ENCODE peak calls at places on chromosomes 2 and 18, in six cellular contexts. One of them, this sample, is unnamed.
A peak's percentile ranks its signal among the peaks of the same experiment; 100 is the strongest.

GRCh38 chr2:201781583-201782051 is 884 bp upstream of the ALS2 start:
- DNase-seq in tibial nerve: no peak
- DNase-seq in sigmoid colon: peak; percentile 69
- DNase-seq in Peyer's patch: no peak
- DNase-seq in right lobe of liver: peak; percentile 58
- DNase-seq in heart right ventricle: no peak
- DNase-seq in this sample: no peak

GRCh38 chr2:207469380-207469779 is 60.4 kb upstream of the CREB1 start:
- DNase-seq in tibial nerve: no peak
- DNase-seq in sigmoid colon: no peak
- DNase-seq in Peyer's patch: no peak
- DNase-seq in right lobe of liver: no peak
- DNase-seq in heart right ventricle: no peak
- DNase-seq in this sample: no peak

GRCh38 chr2:106278477-106278876 is 84.4 kb upstream of the UXS1 start:
- DNase-seq in tibial nerve: no peak
- DNase-seq in sigmoid colon: no peak
- DNase-seq in Peyer's patch: no peak
- DNase-seq in right lobe of liver: no peak
- DNase-seq in heart right ventricle: no peak
- DNase-seq in this sample: no peak

GRCh38 chr2:38875227-38875575 is 533 bp downstream of the DHX57 start:
- DNase-seq in tibial nerve: no peak
- DNase-seq in sigmoid colon: no peak
- DNase-seq in Peyer's patch: no peak
- DNase-seq in right lobe of liver: no peak
- DNase-seq in heart right ventricle: no peak
- DNase-seq in this sample: no peak

GRCh38 chr2:128503358-128504241 is 184.9 kb upstream of the HS6ST1 start:
- DNase-seq in tibial nerve: no peak
- DNase-seq in sigmoid colon: no peak
- DNase-seq in Peyer's patch: no peak
- DNase-seq in right lobe of liver: no peak
- DNase-seq in heart right ventricle: no peak
- DNase-seq in this sample: no peak

GRCh38 chr2:53347219-53347618 is 420.4 kb upstream of the CHAC2 start:
- DNase-seq in tibial nerve: no peak
- DNase-seq in sigmoid colon: no peak
- DNase-seq in Peyer's patch: no peak
- DNase-seq in right lobe of liver: no peak
- DNase-seq in heart right ventricle: no peak
- DNase-seq in this sample: no peak

GRCh38 chr18:29712785-29713184 is 1329.8 kb downstream of the DSC3 start:
- DNase-seq in tibial nerve: no peak
- DNase-seq in sigmoid colon: no peak
- DNase-seq in Peyer's patch: no peak
- DNase-seq in right lobe of liver: no peak
- DNase-seq in heart right ventricle: no peak
- DNase-seq in this sample: no peak

GRCh38 chr2:187615364-187615763 is 61.1 kb upstream of the TFPI start:
- DNase-seq in tibial nerve: no peak
- DNase-seq in sigmoid colon: no peak
- DNase-seq in Peyer's patch: no peak
- DNase-seq in right lobe of liver: no peak
- DNase-seq in heart right ventricle: no peak
- DNase-seq in this sample: no peak

GRCh38 chr2:165593081-165593480 is 123.6 kb downstream of the CSRNP3 start:
- DNase-seq in tibial nerve: no peak
- DNase-seq in sigmoid colon: no peak
- DNase-seq in Peyer's patch: no peak
- DNase-seq in right lobe of liver: no peak
- DNase-seq in heart right ventricle: no peak
- DNase-seq in this sample: no peak

GRCh38 chr18:3715223-3716080 is 265.5 kb downstream of the TGIF1 start:
- DNase-seq in tibial nerve: no peak
- DNase-seq in sigmoid colon: no peak
- DNase-seq in Peyer's patch: no peak
- DNase-seq in right lobe of liver: no peak
- DNase-seq in heart right ventricle: no peak
- DNase-seq in this sample: no peak

GRCh38 chr2:46915281-46915810 is at the start of gene MCFD2:
- DNase-seq in tibial nerve: no peak
- DNase-seq in sigmoid colon: peak; percentile 81
- DNase-seq in Peyer's patch: no peak
- DNase-seq in right lobe of liver: peak; percentile 53
- DNase-seq in heart right ventricle: peak; percentile 72
- DNase-seq in this sample: peak; percentile 80

GRCh38 chr2:240895656-240896388 is at the start of gene MAB21L4:
- DNase-seq in tibial nerve: no peak
- DNase-seq in sigmoid colon: no peak
- DNase-seq in Peyer's patch: no peak
- DNase-seq in right lobe of liver: no peak
- DNase-seq in heart right ventricle: no peak
- DNase-seq in this sample: no peak

GRCh38 chr2:100422320-100422719 is 4.9 kb upstream of the CHST10 start:
- DNase-seq in tibial nerve: no peak
- DNase-seq in sigmoid colon: no peak
- DNase-seq in Peyer's patch: no peak
- DNase-seq in right lobe of liver: no peak
- DNase-seq in heart right ventricle: no peak
- DNase-seq in this sample: no peak

GRCh38 chr2:3738454-3738853 is 35.1 kb downstream of the DCDC2C start:
- DNase-seq in tibial nerve: no peak
- DNase-seq in sigmoid colon: no peak
- DNase-seq in Peyer's patch: no peak
- DNase-seq in right lobe of liver: no peak
- DNase-seq in heart right ventricle: no peak
- DNase-seq in this sample: no peak

GRCh38 chr2:137886432-137886831 is 77.8 kb upstream of the HNMT start:
- DNase-seq in tibial nerve: no peak
- DNase-seq in sigmoid colon: no peak
- DNase-seq in Peyer's patch: no peak
- DNase-seq in right lobe of liver: no peak
- DNase-seq in heart right ventricle: no peak
- DNase-seq in this sample: no peak

GRCh38 chr2:1366546-1367134 is 46.6 kb upstream of the TPO start:
- DNase-seq in tibial nerve: peak; percentile 62
- DNase-seq in sigmoid colon: peak; percentile 77
- DNase-seq in Peyer's patch: no peak
- DNase-seq in right lobe of liver: no peak
- DNase-seq in heart right ventricle: peak; percentile 40
- DNase-seq in this sample: no peak

GRCh38 chr18:32276896-32277295 is 87.1 kb downstream of the MEP1B start:
- DNase-seq in tibial nerve: no peak
- DNase-seq in sigmoid colon: no peak
- DNase-seq in Peyer's patch: no peak
- DNase-seq in right lobe of liver: no peak
- DNase-seq in heart right ventricle: no peak
- DNase-seq in this sample: no peak

GRCh38 chr2:149070681-149071355 is 32.3 kb downstream of the LYPD6B start:
- DNase-seq in tibial nerve: no peak
- DNase-seq in sigmoid colon: no peak
- DNase-seq in Peyer's patch: no peak
- DNase-seq in right lobe of liver: no peak
- DNase-seq in heart right ventricle: no peak
- DNase-seq in this sample: no peak

GRCh38 chr2:178491612-178492011 is 11.4 kb downstream of the PLEKHA3 start:
- DNase-seq in tibial nerve: no peak
- DNase-seq in sigmoid colon: no peak
- DNase-seq in Peyer's patch: no peak
- DNase-seq in right lobe of liver: no peak
- DNase-seq in heart right ventricle: no peak
- DNase-seq in this sample: no peak
- H3K36me3 ChIP-seq in tibial nerve: peaks cover 10% of the 10 kb centered on the region
- H3K36me3 ChIP-seq in sigmoid colon: peaks cover 36% of the 10 kb centered on the region
- H3K36me3 ChIP-seq in Peyer's patch: no peaks in the 10 kb centered on the region
- H3K36me3 ChIP-seq in right lobe of liver: no peaks in the 10 kb centered on the region
- H3K36me3 ChIP-seq in heart right ventricle: peaks cover 96% of the 10 kb centered on the region
- H3K36me3 ChIP-seq in this sample: peaks cover 46% of the 10 kb centered on the region

GRCh38 chr18:55555628-55556027 is 32.4 kb downstream of the TCF4 start:
- DNase-seq in tibial nerve: no peak
- DNase-seq in sigmoid colon: no peak
- DNase-seq in Peyer's patch: no peak
- DNase-seq in right lobe of liver: no peak
- DNase-seq in heart right ventricle: no peak
- DNase-seq in this sample: no peak
- H3K4me1 ChIP-seq in tibial nerve: no peaks in the 10 kb centered on the region
- H3K4me1 ChIP-seq in sigmoid colon: no peaks in the 10 kb centered on the region
- H3K4me1 ChIP-seq in Peyer's patch: no peaks in the 10 kb centered on the region
- H3K4me1 ChIP-seq in right lobe of liver: no peaks in the 10 kb centered on the region
- H3K4me1 ChIP-seq in heart right ventricle: peaks cover 24% of the 10 kb centered on the region
- H3K4me1 ChIP-seq in this sample: peaks cover 4% of the 10 kb centered on the region

GRCh38 chr18:76382265-76382664 is 112.8 kb downstream of the ZNF516 start:
- DNase-seq in tibial nerve: no peak
- DNase-seq in sigmoid colon: peak; percentile 57
- DNase-seq in Peyer's patch: no peak
- DNase-seq in right lobe of liver: no peak
- DNase-seq in heart right ventricle: no peak
- DNase-seq in this sample: no peak

GRCh38 chr18:76384861-76385680 is 110.0 kb downstream of the ZNF516 start:
- DNase-seq in tibial nerve: no peak
- DNase-seq in sigmoid colon: peak; percentile 50
- DNase-seq in Peyer's patch: no peak
- DNase-seq in right lobe of liver: no peak
- DNase-seq in heart right ventricle: no peak
- DNase-seq in this sample: no peak

GRCh38 chr18:76385681-76385975 is 109.4 kb downstream of the ZNF516 start:
- DNase-seq in tibial nerve: no peak
- DNase-seq in sigmoid colon: peak; percentile 53
- DNase-seq in Peyer's patch: no peak
- DNase-seq in right lobe of liver: no peak
- DNase-seq in heart right ventricle: no peak
- DNase-seq in this sample: peak; percentile 22

GRCh38 chr18:76384114-76384790 is 110.8 kb downstream of the ZNF516 start:
- DNase-seq in tibial nerve: no peak
- DNase-seq in sigmoid colon: peak; percentile 46
- DNase-seq in Peyer's patch: no peak
- DNase-seq in right lobe of liver: no peak
- DNase-seq in heart right ventricle: no peak
- DNase-seq in this sample: no peak

DNA sequence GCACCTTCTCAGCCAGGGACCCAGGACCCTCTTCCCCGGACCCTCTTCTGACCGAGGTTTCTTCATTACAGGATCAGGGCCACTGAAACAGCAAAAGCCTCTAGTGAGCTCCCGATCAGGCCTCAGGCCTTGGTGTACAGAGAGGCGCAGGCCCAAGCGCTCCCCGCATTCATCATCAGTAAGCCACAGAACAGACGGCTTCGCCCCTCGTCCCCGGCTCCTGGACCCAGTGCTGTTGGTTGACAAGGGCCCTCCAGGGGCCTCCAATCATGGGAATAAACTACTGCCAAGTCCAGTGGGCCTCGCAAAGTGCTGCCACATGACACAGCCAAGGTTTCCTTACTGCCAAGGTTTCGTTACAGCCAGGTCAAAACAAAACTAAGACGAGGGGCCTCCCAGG is 111.4 kb downstream of the ZNF516 start:
- DNase-seq in tibial nerve: no peak
- DNase-seq in sigmoid colon: peak; percentile 55
- DNase-seq in Peyer's patch: no peak
- DNase-seq in right lobe of liver: no peak
- DNase-seq in heart right ventricle: no peak
- DNase-seq in this sample: no peak
- H3K27ac ChIP-seq in tibial nerve: no peak overlapping the region
- H3K27ac ChIP-seq in sigmoid colon: no peak overlapping the region
- H3K27ac ChIP-seq in Peyer's patch: no peak overlapping the region
- H3K27ac ChIP-seq in right lobe of liver: no peak overlapping the region
- H3K27ac ChIP-seq in heart right ventricle: no peak overlapping the region
- H3K27ac ChIP-seq in this sample: no peak overlapping the region

GRCh38 chr2:11629851-11630250 is 40.1 kb downstream of the NTSR2 start:
- DNase-seq in tibial nerve: no peak
- DNase-seq in sigmoid colon: no peak
- DNase-seq in Peyer's patch: no peak
- DNase-seq in right lobe of liver: no peak
- DNase-seq in heart right ventricle: no peak
- DNase-seq in this sample: no peak
- H3K36me3 ChIP-seq in tibial nerve: no peaks in the 10 kb centered on the region
- H3K36me3 ChIP-seq in sigmoid colon: no peaks in the 10 kb centered on the region
- H3K36me3 ChIP-seq in Peyer's patch: no peaks in the 10 kb centered on the region
- H3K36me3 ChIP-seq in right lobe of liver: no peaks in the 10 kb centered on the region
- H3K36me3 ChIP-seq in heart right ventricle: peaks cover 7% of the 10 kb centered on the region
- H3K36me3 ChIP-seq in this sample: no peaks in the 10 kb centered on the region

DNA sequence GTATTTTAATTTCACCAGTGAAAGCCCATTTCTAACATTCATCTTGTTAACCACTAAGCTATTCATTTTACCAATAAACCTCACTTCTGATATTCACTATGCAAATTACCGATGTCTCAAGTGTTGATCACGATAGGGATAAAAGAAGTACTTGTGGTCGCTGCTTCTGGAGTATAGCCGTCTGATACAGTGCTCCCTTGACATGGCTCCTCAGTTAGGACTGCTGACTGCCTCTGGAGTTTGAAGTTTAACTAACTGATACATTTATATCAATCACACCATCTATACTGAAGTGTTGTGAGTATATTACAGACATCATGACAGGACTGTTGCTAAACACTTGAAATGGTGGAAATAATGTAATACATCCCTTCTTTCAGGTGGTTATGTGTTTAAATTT is 95.6 kb downstream of the EHBP1 start:
- DNase-seq in tibial nerve: no peak
- DNase-seq in sigmoid colon: no peak
- DNase-seq in Peyer's patch: no peak
- DNase-seq in right lobe of liver: no peak
- DNase-seq in heart right ventricle: no peak
- DNase-seq in this sample: no peak
- H3K4me1 ChIP-seq in tibial nerve: no peaks in the 10 kb centered on the region
- H3K4me1 ChIP-seq in sigmoid colon: no peaks in the 10 kb centered on the region
- H3K4me1 ChIP-seq in Peyer's patch: no peaks in the 10 kb centered on the region
- H3K4me1 ChIP-seq in right lobe of liver: no peaks in the 10 kb centered on the region
- H3K4me1 ChIP-seq in heart right ventricle: peaks cover 5% of the 10 kb centered on the region
- H3K4me1 ChIP-seq in this sample: no peaks in the 10 kb centered on the region

GRCh38 chr18:22250591-22250996 is 81.2 kb downstream of the GATA6 start:
- DNase-seq in tibial nerve: no peak
- DNase-seq in sigmoid colon: no peak
- DNase-seq in Peyer's patch: no peak
- DNase-seq in right lobe of liver: no peak
- DNase-seq in heart right ventricle: no peak
- DNase-seq in this sample: no peak
- H3K27ac ChIP-seq in tibial nerve: no peak overlapping the region
- H3K27ac ChIP-seq in sigmoid colon: no peak overlapping the region
- H3K27ac ChIP-seq in Peyer's patch: no peak overlapping the region
- H3K27ac ChIP-seq in right lobe of liver: no peak overlapping the region
- H3K27ac ChIP-seq in heart right ventricle: no peak overlapping the region
- H3K27ac ChIP-seq in this sample: no peak overlapping the region

This sample was measured in ascending aorta.